ENCODE peak calls at places on chromosomes 16 and 17, in ten cellular contexts. One of them, this sample, is unnamed.

GRCh38 chr17:44655983-44656700 is at the start of gene MEIOC:
- DNase-seq in aorta: no peak
- DNase-seq in skeletal muscle cell: no peak
- DNase-seq in cardiac fibroblast: no peak
- DNase-seq in WERI-Rb-1: peak; percentile 57
- DNase-seq in breast epithelium: no peak
- DNase-seq in IMR-90: peak; percentile 6
- DNase-seq in A549: peak; percentile 97
- DNase-seq in tibial nerve: no peak
- DNase-seq in left ventricle myocardium inferior: no peak
- DNase-seq in this sample: no peak

GRCh38 chr17:17814162-17815061 is 22.4 kb downstream of the SREBF1 start:
- DNase-seq in aorta: no peak
- DNase-seq in skeletal muscle cell: no peak
- DNase-seq in cardiac fibroblast: no peak
- DNase-seq in WERI-Rb-1: no peak
- DNase-seq in breast epithelium: no peak
- DNase-seq in IMR-90: no peak
- DNase-seq in A549: no peak
- DNase-seq in tibial nerve: no peak
- DNase-seq in left ventricle myocardium inferior: no peak
- DNase-seq in this sample: no peak

GRCh38 chr16:51161440-51162195 is 10.5 kb upstream of the SALL1 start:
- DNase-seq in aorta: no peak
- DNase-seq in skeletal muscle cell: no peak
- DNase-seq in cardiac fibroblast: no peak
- DNase-seq in WERI-Rb-1: no peak
- DNase-seq in breast epithelium: no peak
- DNase-seq in IMR-90: peak; percentile 37
- DNase-seq in A549: no peak
- DNase-seq in tibial nerve: no peak
- DNase-seq in left ventricle myocardium inferior: no peak
- DNase-seq in this sample: no peak

GRCh38 chr16:65958096-65958495 is 408.4 kb upstream of the CDH5 start:
- DNase-seq in aorta: no peak
- DNase-seq in skeletal muscle cell: no peak
- DNase-seq in cardiac fibroblast: no peak
- DNase-seq in WERI-Rb-1: no peak
- DNase-seq in breast epithelium: no peak
- DNase-seq in IMR-90: no peak
- DNase-seq in A549: no peak
- DNase-seq in tibial nerve: no peak
- DNase-seq in left ventricle myocardium inferior: no peak
- DNase-seq in this sample: no peak

GRCh38 chr17:79097226-79098055 is 22.8 kb downstream of the ENGASE start:
- DNase-seq in aorta: no peak
- DNase-seq in skeletal muscle cell: no peak
- DNase-seq in cardiac fibroblast: no peak
- DNase-seq in WERI-Rb-1: no peak
- DNase-seq in breast epithelium: no peak
- DNase-seq in IMR-90: no peak
- DNase-seq in A549: no peak
- DNase-seq in tibial nerve: no peak
- DNase-seq in left ventricle myocardium inferior: no peak
- DNase-seq in this sample: no peak

GRCh38 chr16:81703177-81704155 is 75.6 kb upstream of the PLCG2 start:
- DNase-seq in aorta: no peak
- DNase-seq in skeletal muscle cell: peak; percentile 81
- DNase-seq in cardiac fibroblast: peak; percentile 90
- DNase-seq in WERI-Rb-1: no peak
- DNase-seq in breast epithelium: no peak
- DNase-seq in IMR-90: peak; percentile 91
- DNase-seq in A549: peak; percentile 80
- DNase-seq in tibial nerve: no peak
- DNase-seq in left ventricle myocardium inferior: peak; percentile 4
- DNase-seq in this sample: peak; percentile 83

GRCh38 chr16:10765772-10766171 is 22.1 kb downstream of the NUBP1 start:
- DNase-seq in aorta: no peak
- DNase-seq in skeletal muscle cell: no peak
- DNase-seq in cardiac fibroblast: no peak
- DNase-seq in WERI-Rb-1: no peak
- DNase-seq in breast epithelium: no peak
- DNase-seq in IMR-90: no peak
- DNase-seq in A549: no peak
- DNase-seq in tibial nerve: no peak
- DNase-seq in left ventricle myocardium inferior: no peak
- DNase-seq in this sample: no peak

GRCh38 chr16:35011-35775 is 18.2 kb downstream of the POLR3K start:
- DNase-seq in aorta: peak; percentile 61
- DNase-seq in skeletal muscle cell: no peak
- DNase-seq in cardiac fibroblast: no peak
- DNase-seq in WERI-Rb-1: no peak
- DNase-seq in breast epithelium: no peak
- DNase-seq in IMR-90: no peak
- DNase-seq in A549: no peak
- DNase-seq in tibial nerve: no peak
- DNase-seq in left ventricle myocardium inferior: no peak
- DNase-seq in this sample: no peak

GRCh38 chr17:4420692-4421131 is 13.0 kb upstream of the SPNS3 start:
- DNase-seq in aorta: peak; percentile 64
- DNase-seq in skeletal muscle cell: peak; percentile 20
- DNase-seq in cardiac fibroblast: peak; percentile 84
- DNase-seq in WERI-Rb-1: peak; percentile 72
- DNase-seq in breast epithelium: peak; percentile 37
- DNase-seq in IMR-90: peak; percentile 74
- DNase-seq in A549: peak; percentile 90
- DNase-seq in tibial nerve: peak; percentile 44
- DNase-seq in left ventricle myocardium inferior: no peak
- DNase-seq in this sample: peak; percentile 26

GRCh38 chr16:80300456-80300855 is 240.3 kb upstream of the DYNLRB2 start:
- DNase-seq in aorta: no peak
- DNase-seq in skeletal muscle cell: no peak
- DNase-seq in cardiac fibroblast: no peak
- DNase-seq in WERI-Rb-1: no peak
- DNase-seq in breast epithelium: no peak
- DNase-seq in IMR-90: no peak
- DNase-seq in A549: no peak
- DNase-seq in tibial nerve: no peak
- DNase-seq in left ventricle myocardium inferior: no peak
- DNase-seq in this sample: peak; percentile 9

GRCh38 chr17:16352303-16352837 is 899 bp downstream of the CENPV start:
- DNase-seq in aorta: peak; percentile 55
- DNase-seq in skeletal muscle cell: no peak
- DNase-seq in cardiac fibroblast: peak; percentile 37
- DNase-seq in WERI-Rb-1: peak; percentile 86
- DNase-seq in breast epithelium: no peak
- DNase-seq in IMR-90: peak; percentile 30
- DNase-seq in A549: peak; percentile 63
- DNase-seq in tibial nerve: no peak
- DNase-seq in left ventricle myocardium inferior: peak; percentile 18
- DNase-seq in this sample: peak; percentile 43

GRCh38 chr16:73066927-73067670 is 19.2 kb upstream of the ZFHX3 start:
- DNase-seq in aorta: peak; percentile 75
- DNase-seq in skeletal muscle cell: peak; percentile 73
- DNase-seq in cardiac fibroblast: peak; percentile 76
- DNase-seq in WERI-Rb-1: no peak
- DNase-seq in breast epithelium: no peak
- DNase-seq in IMR-90: peak; percentile 75
- DNase-seq in A549: no peak
- DNase-seq in tibial nerve: no peak
- DNase-seq in left ventricle myocardium inferior: no peak
- DNase-seq in this sample: no peak

GRCh38 chr16:1082266-1082951 is 9.9 kb downstream of the SSTR5 start:
- DNase-seq in aorta: no peak
- DNase-seq in skeletal muscle cell: no peak
- DNase-seq in cardiac fibroblast: peak; percentile 55
- DNase-seq in WERI-Rb-1: no peak
- DNase-seq in breast epithelium: no peak
- DNase-seq in IMR-90: peak; percentile 12
- DNase-seq in A549: no peak
- DNase-seq in tibial nerve: no peak
- DNase-seq in left ventricle myocardium inferior: no peak
- DNase-seq in this sample: peak; percentile 78
- H3K4me3 ChIP-seq in aorta: no peak overlapping the region
- H3K4me3 ChIP-seq in skeletal muscle cell: no peak overlapping the region
- H3K4me3 ChIP-seq in cardiac fibroblast: no peak overlapping the region
- H3K4me3 ChIP-seq in WERI-Rb-1: no peak overlapping the region
- H3K4me3 ChIP-seq in breast epithelium: no peak overlapping the region
- H3K4me3 ChIP-seq in IMR-90: no peak overlapping the region
- H3K4me3 ChIP-seq in A549: no peak overlapping the region
- H3K4me3 ChIP-seq in tibial nerve: no peak overlapping the region
- H3K4me3 ChIP-seq in left ventricle myocardium inferior: no peak overlapping the region
- H3K4me3 ChIP-seq in this sample: no peak overlapping the region

GRCh38 chr17:49676276-49676868 is 1.5 kb downstream of the SPOP start:
- DNase-seq in aorta: no peak
- DNase-seq in skeletal muscle cell: no peak
- DNase-seq in cardiac fibroblast: peak; percentile 64
- DNase-seq in WERI-Rb-1: no peak
- DNase-seq in breast epithelium: no peak
- DNase-seq in IMR-90: peak; percentile 38
- DNase-seq in A549: no peak
- DNase-seq in tibial nerve: no peak
- DNase-seq in left ventricle myocardium inferior: no peak
- DNase-seq in this sample: no peak
- H3K4me3 ChIP-seq in aorta: peak overlapping the region; percentile 63
- H3K4me3 ChIP-seq in skeletal muscle cell: peak overlapping the region; percentile 76
- H3K4me3 ChIP-seq in cardiac fibroblast: peak overlapping the region; percentile 76
- H3K4me3 ChIP-seq in WERI-Rb-1: peak overlapping the region; percentile 85
- H3K4me3 ChIP-seq in breast epithelium: peak overlapping the region; percentile 79
- H3K4me3 ChIP-seq in IMR-90: peak overlapping the region; percentile 69
- H3K4me3 ChIP-seq in A549: peak overlapping the region; percentile 73
- H3K4me3 ChIP-seq in tibial nerve: peak overlapping the region; percentile 89
- H3K4me3 ChIP-seq in left ventricle myocardium inferior: peak overlapping the region; percentile 78
- H3K4me3 ChIP-seq in this sample: peak overlapping the region; percentile 82

GRCh38 chr17:8153550-8153956 is 1.3 kb upstream of the PER1 start:
- DNase-seq in aorta: peak; percentile 90
- DNase-seq in skeletal muscle cell: peak; percentile 96
- DNase-seq in cardiac fibroblast: peak; percentile 99
- DNase-seq in WERI-Rb-1: peak; percentile 59
- DNase-seq in breast epithelium: peak; percentile 79
- DNase-seq in IMR-90: peak; percentile 97
- DNase-seq in A549: peak; percentile 87
- DNase-seq in tibial nerve: peak; percentile 90
- DNase-seq in left ventricle myocardium inferior: peak; percentile 73
- DNase-seq in this sample: peak; percentile 93
- H3K4me3 ChIP-seq in aorta: no peak overlapping the region
- H3K4me3 ChIP-seq in skeletal muscle cell: peak overlapping the region; percentile 48
- H3K4me3 ChIP-seq in cardiac fibroblast: peak overlapping the region; percentile 52
- H3K4me3 ChIP-seq in WERI-Rb-1: peak overlapping the region; percentile 37
- H3K4me3 ChIP-seq in breast epithelium: peak overlapping the region; percentile 99
- H3K4me3 ChIP-seq in IMR-90: no peak overlapping the region
- H3K4me3 ChIP-seq in A549: peak overlapping the region; percentile 30
- H3K4me3 ChIP-seq in tibial nerve: peak overlapping the region; percentile 81
- H3K4me3 ChIP-seq in left ventricle myocardium inferior: peak overlapping the region; percentile 75
- H3K4me3 ChIP-seq in this sample: peak overlapping the region; percentile 4

GRCh38 chr16:48969611-48970010 is 312.0 kb downstream of the CBLN1 start:
- DNase-seq in aorta: no peak
- DNase-seq in skeletal muscle cell: no peak
- DNase-seq in cardiac fibroblast: no peak
- DNase-seq in WERI-Rb-1: no peak
- DNase-seq in breast epithelium: no peak
- DNase-seq in IMR-90: no peak
- DNase-seq in A549: no peak
- DNase-seq in tibial nerve: no peak
- DNase-seq in left ventricle myocardium inferior: no peak
- DNase-seq in this sample: no peak

GRCh38 chr16:48970216-48970615 is 311.4 kb downstream of the CBLN1 start:
- DNase-seq in aorta: no peak
- DNase-seq in skeletal muscle cell: no peak
- DNase-seq in cardiac fibroblast: no peak
- DNase-seq in WERI-Rb-1: no peak
- DNase-seq in breast epithelium: no peak
- DNase-seq in IMR-90: no peak
- DNase-seq in A549: no peak
- DNase-seq in tibial nerve: no peak
- DNase-seq in left ventricle myocardium inferior: no peak
- DNase-seq in this sample: no peak

GRCh38 chr16:48971571-48972071 is 310.0 kb downstream of the CBLN1 start:
- DNase-seq in aorta: no peak
- DNase-seq in skeletal muscle cell: no peak
- DNase-seq in cardiac fibroblast: no peak
- DNase-seq in WERI-Rb-1: peak; percentile 58
- DNase-seq in breast epithelium: no peak
- DNase-seq in IMR-90: no peak
- DNase-seq in A549: no peak
- DNase-seq in tibial nerve: no peak
- DNase-seq in left ventricle myocardium inferior: no peak
- DNase-seq in this sample: peak; percentile 20

DNA sequence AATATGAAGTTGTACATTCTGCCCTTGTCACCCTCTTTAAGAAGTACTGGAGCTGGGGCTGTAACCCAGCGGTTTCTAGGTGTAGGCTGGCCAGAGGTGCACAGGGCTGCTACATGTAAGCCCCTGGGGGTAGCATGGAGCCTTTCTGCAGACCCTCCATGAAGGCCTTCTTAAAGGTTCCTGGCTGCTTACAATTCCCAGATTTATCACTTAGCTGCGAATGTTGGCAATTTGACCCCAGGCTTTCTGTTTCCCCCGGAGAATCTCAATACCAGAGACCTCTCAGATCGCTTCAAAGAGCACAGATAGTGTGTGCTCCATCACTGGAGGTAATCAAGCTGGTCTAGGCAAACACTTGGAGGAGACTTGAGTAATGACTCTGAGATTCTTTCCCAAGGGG is 309.4 kb downstream of the CBLN1 start:
- DNase-seq in aorta: no peak
- DNase-seq in skeletal muscle cell: no peak
- DNase-seq in cardiac fibroblast: no peak
- DNase-seq in WERI-Rb-1: no peak
- DNase-seq in breast epithelium: no peak
- DNase-seq in IMR-90: no peak
- DNase-seq in A549: no peak
- DNase-seq in tibial nerve: no peak
- DNase-seq in left ventricle myocardium inferior: no peak
- DNase-seq in this sample: no peak
- H3K4me3 ChIP-seq in aorta: no peak overlapping the region
- H3K4me3 ChIP-seq in skeletal muscle cell: no peak overlapping the region
- H3K4me3 ChIP-seq in cardiac fibroblast: no peak overlapping the region
- H3K4me3 ChIP-seq in WERI-Rb-1: no peak overlapping the region
- H3K4me3 ChIP-seq in breast epithelium: no peak overlapping the region
- H3K4me3 ChIP-seq in IMR-90: no peak overlapping the region
- H3K4me3 ChIP-seq in A549: no peak overlapping the region
- H3K4me3 ChIP-seq in tibial nerve: no peak overlapping the region
- H3K4me3 ChIP-seq in left ventricle myocardium inferior: no peak overlapping the region
- H3K4me3 ChIP-seq in this sample: no peak overlapping the region

GRCh38 chr17:33580215-33580614 is 287.1 kb upstream of the ASIC2 start:
- DNase-seq in aorta: no peak
- DNase-seq in skeletal muscle cell: no peak
- DNase-seq in cardiac fibroblast: no peak
- DNase-seq in WERI-Rb-1: no peak
- DNase-seq in breast epithelium: no peak
- DNase-seq in IMR-90: no peak
- DNase-seq in A549: no peak
- DNase-seq in tibial nerve: no peak
- DNase-seq in left ventricle myocardium inferior: no peak
- DNase-seq in this sample: no peak

GRCh38 chr17:33582661-33583060 is 289.6 kb upstream of the ASIC2 start:
- DNase-seq in aorta: no peak
- DNase-seq in skeletal muscle cell: no peak
- DNase-seq in cardiac fibroblast: no peak
- DNase-seq in WERI-Rb-1: no peak
- DNase-seq in breast epithelium: no peak
- DNase-seq in IMR-90: no peak
- DNase-seq in A549: no peak
- DNase-seq in tibial nerve: no peak
- DNase-seq in left ventricle myocardium inferior: no peak
- DNase-seq in this sample: no peak
- H3K4me3 ChIP-seq in aorta: no peak overlapping the region
- H3K4me3 ChIP-seq in skeletal muscle cell: no peak overlapping the region
- H3K4me3 ChIP-seq in cardiac fibroblast: no peak overlapping the region
- H3K4me3 ChIP-seq in WERI-Rb-1: no peak overlapping the region
- H3K4me3 ChIP-seq in breast epithelium: no peak overlapping the region
- H3K4me3 ChIP-seq in IMR-90: no peak overlapping the region
- H3K4me3 ChIP-seq in A549: no peak overlapping the region
- H3K4me3 ChIP-seq in tibial nerve: no peak overlapping the region
- H3K4me3 ChIP-seq in left ventricle myocardium inferior: no peak overlapping the region
- H3K4me3 ChIP-seq in this sample: no peak overlapping the region

This sample was measured in MG63.